ENCODE peak calls at places on chromosomes 3 and 15, in six cellular contexts. J is Panc1, X is foreskin keratinocyte, R is PC-3, A is thoracic aorta, K is ascending aorta. Z is an unnamed sample. For H3K4me1, the result is how much of the 10 kb centered on the place peaks cover.

GRCh38 chr15:70318594-70318993 is 220.9 kb upstream of the TLE3 start:
- DNase-seq in R (no peak), X (no peak), J (no peak), A (no peak), K (peak), Z (no peak)

GRCh38 chr15:95793226-95793625 is 537.3 kb upstream of the NR2F2 start:
- DNase-seq in X (no peak), K (no peak), A (no peak), R (no peak), J (no peak), Z (no peak)

GRCh38 chr3:49563040-49563578 is 8.8 kb downstream of the BSN start:
- DNase-seq in K (no peak), R (no peak), J (no peak), X (no peak), A (no peak), Z (no peak)

GRCh38 chr3:67109651-67110204 is 111.6 kb downstream of the KBTBD8 start:
- DNase-seq in X (peak), K (no peak), A (no peak), J (no peak), R (peak), Z (no peak)

GRCh38 chr15:60379466-60380274 is 18.1 kb downstream of the ANXA2 start:
- DNase-seq in J (no peak), R (peak), K (no peak), A (no peak), X (peak), Z (no peak)

GRCh38 chr3:138097192-138097829 is 18.1 kb downstream of the DZIP1L start:
- DNase-seq in K (no peak), R (peak), X (no peak), A (no peak), J (no peak), Z (no peak)

GRCh38 chr3:185936814-185937688 is 763 bp downstream of the TRA2B start:
- DNase-seq in A (peak), X (peak), J (peak), K (peak), R (peak), Z (peak)

GRCh38 chr3:60636846-60637245 is 614.4 kb downstream of the FHIT start:
- DNase-seq in J (no peak), A (no peak), R (peak), X (no peak), K (no peak), Z (no peak)

GRCh38 chr3:135908225-135908624 is 57.3 kb upstream of the PPP2R3A start:
- DNase-seq in J (no peak), X (peak), K (no peak), A (no peak), R (peak), Z (no peak)

DNA sequence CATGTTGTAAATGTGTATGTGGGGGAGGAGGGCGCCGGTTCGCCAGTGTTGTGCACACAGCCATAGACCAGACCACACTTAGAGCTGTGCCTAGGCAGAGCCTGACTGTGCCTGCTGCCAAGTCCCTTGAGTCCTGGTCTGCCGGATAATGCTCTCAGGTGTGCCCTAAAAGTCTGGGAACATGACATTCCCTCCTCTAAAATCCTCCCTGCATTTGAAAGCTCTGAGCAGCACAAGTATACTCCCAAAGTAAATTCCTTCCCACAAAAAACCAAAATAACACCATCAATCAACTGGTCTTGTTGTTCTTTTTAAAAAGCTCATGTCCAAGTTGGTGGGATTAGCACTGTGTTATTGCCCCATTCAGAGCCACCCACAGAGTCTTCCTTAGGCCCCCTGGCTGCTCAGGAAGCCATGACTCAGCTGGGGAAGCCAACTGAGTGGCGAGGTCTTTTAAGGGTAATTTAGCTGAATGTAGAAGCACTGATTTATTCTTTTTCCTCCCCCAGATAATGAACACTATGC is 147.8 kb upstream of the MCTP2 start:
- DNase-seq in R (no peak), J (no peak), X (no peak), A (no peak), K (no peak), Z (no peak)
- TF ChIP-seq CTCF in R (no peak), J (no peak), X (no peak), A (no peak), K (no peak), Z (no peak)

GRCh38 chr3:64900220-64900619 is 212.4 kb upstream of the ADAMTS9 start:
- DNase-seq in R (no peak), X (no peak), J (no peak), K (no peak), A (no peak), Z (no peak)
- H3K4me1 ChIP-seq in R (under half), X (under half), J (under half), K (under half), A (half or more), Z (under half)

DNA sequence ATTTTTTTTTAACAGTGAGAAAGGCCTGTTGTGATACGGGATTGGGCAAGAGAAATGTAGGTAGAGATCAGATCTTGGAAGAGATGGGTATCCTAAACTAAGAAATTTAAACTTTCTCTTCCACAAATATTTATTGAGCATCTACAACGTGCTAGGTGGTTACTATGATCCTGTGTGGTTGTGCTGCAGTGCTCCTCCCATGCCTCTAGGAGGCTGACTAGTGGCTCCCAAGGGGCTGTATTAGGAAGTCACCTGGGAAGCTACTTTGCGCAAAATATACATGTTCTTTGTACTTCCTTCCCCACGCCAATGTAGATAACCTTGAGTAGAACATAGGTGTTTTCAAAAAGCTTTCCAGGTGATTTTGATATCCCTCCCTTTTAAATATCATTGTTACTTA is 27.2 kb downstream of the USP3 start:
- DNase-seq in J (no peak), X (no peak), K (no peak), R (no peak), A (no peak), Z (no peak)
- TF ChIP-seq CTCF in J (peak), X (peak), K (peak), R (peak), A (no peak), Z (no peak)

GRCh38 chr3:184175981-184176376 is 1.3 kb downstream of the AP2M1 start:
- DNase-seq in A (no peak), X (no peak), J (no peak), K (no peak), R (no peak), Z (no peak)
- H3K4me1 ChIP-seq in A (under half), X (under half), J (under half), K (under half), R (half or more), Z (under half)

GRCh38 chr3:118636841-118637240 is 397.8 kb downstream of the IGSF11 start:
- DNase-seq in R (peak), X (no peak), A (no peak), K (no peak), J (no peak), Z (no peak)
- TF ChIP-seq CTCF in R (peak), X (peak), A (no peak), K (no peak), J (peak), Z (no peak)

GRCh38 chr3:61948699-61949305 is 387.4 kb downstream of the PTPRG start:
- DNase-seq in X (no peak), A (no peak), R (no peak), J (no peak), K (no peak), Z (no peak)

GRCh38 chr3:61944736-61945135 is 383.4 kb downstream of the PTPRG start:
- DNase-seq in A (no peak), R (no peak), J (no peak), K (no peak), X (no peak), Z (no peak)

GRCh38 chr3:61946925-61947324 is 385.6 kb downstream of the PTPRG start:
- DNase-seq in J (no peak), X (no peak), K (no peak), R (no peak), A (no peak), Z (no peak)

GRCh38 chr3:61945657-61946056 is 384.3 kb downstream of the PTPRG start:
- DNase-seq in A (no peak), R (no peak), J (no peak), X (no peak), K (no peak), Z (no peak)

GRCh38 chr3:61947456-61947855 is 386.1 kb downstream of the PTPRG start:
- DNase-seq in J (no peak), X (no peak), K (no peak), R (no peak), A (no peak), Z (no peak)
- H3K4me1 ChIP-seq in J (under half), X (under half), K (under half), R (under half), A (under half), Z (under half)

GRCh38 chr15:82306791-82307713 is 42.2 kb downstream of the GOLGA6L10 start:
- DNase-seq in X (no peak), J (no peak), K (peak), A (no peak), R (no peak), Z (no peak)
- TF ChIP-seq CTCF in X (no peak), J (no peak), K (no peak), A (no peak), R (no peak), Z (no peak)

GRCh38 chr3:179149951-179150350 is 1.8 kb downstream of the PIK3CA start:
- DNase-seq in R (no peak), K (no peak), A (no peak), J (no peak), X (no peak), Z (no peak)

GRCh38 chr3:179148446-179149238 is 485 bp downstream of the PIK3CA start:
- DNase-seq in J (no peak), R (peak), A (peak), X (no peak), K (peak), Z (no peak)

GRCh38 chr3:179147571-179148445 is at the start of gene PIK3CA:
- DNase-seq in A (peak), R (peak), K (peak), J (peak), X (peak), Z (peak)

GRCh38 chr3:179151474-179151873 is 3.3 kb downstream of the PIK3CA start:
- DNase-seq in X (no peak), K (no peak), R (no peak), A (no peak), J (no peak), Z (no peak)

DNA sequence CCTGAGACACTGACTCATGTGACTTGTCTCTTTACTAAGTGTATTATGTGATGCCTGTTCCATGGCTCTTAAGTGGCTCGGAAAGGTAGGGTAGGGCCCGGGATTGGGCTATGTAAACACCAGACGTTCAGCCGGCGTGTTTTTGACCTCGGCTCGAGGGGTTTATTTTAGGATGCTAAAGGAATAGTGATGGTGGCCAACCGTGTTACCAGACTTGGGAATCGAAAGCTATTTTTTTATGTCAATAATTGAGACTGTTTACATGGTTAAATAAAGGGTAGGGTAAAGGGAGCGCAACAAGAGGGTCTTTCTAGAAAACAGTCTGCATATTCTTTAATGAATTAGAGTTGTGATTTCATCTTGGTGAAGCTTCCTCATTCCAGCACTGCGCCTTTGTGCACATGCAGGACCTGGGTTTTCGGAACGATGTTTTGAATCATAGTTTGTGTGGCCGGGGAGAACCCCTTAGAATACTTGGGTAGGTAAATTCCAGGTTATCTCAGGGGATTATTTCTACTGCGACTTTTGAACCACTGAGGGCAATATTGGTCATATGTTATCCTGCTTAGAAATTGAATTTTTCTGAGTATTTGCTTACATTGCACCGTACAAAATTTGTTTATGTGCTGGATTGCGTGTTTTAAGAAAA is 1.2 kb downstream of the PIK3CA start:
- DNase-seq in A (no peak), J (no peak), X (no peak), R (peak), K (no peak), Z (no peak)
- H3K4me1 ChIP-seq in A (under half), J (under half), X (under half), R (under half), K (under half), Z (under half)

DNA sequence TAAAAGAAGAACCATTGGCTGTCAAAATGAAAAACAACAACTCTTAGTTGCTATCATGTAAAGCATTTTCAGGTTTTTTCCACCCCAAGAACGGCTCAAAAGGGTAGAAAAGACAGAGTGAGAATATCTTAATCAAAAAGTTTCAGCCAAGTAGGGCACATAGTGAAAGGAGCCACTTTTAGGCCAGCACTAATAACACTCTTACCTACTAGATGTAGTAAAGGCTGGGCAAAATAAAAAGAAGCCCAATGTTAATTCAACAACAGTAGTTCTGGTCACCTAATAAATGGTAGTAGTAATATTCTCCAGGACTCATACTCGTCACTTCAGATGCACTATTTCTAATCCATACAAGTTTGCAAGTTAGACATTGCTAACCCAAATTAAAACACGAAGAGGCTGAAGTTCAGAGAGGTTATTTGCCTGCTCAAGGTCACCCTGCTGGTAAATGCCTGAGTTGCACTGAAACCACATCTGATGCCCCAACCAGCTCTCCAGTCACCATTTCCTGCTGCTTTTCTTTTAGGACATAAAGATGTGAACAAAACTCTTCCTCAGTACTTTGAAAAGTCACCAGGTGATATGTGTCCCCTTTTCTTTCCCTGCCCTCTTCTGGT is 7.5 kb downstream of the GOLIM4 start:
- DNase-seq in R (no peak), J (no peak), X (no peak), A (no peak), K (no peak), Z (no peak)
- TF ChIP-seq CTCF in R (peak), J (peak), X (peak), A (no peak), K (no peak), Z (no peak)

GRCh38 chr15:91929509-91929908 is 76.0 kb downstream of the SLCO3A1 start:
- DNase-seq in J (no peak), X (no peak), A (no peak), R (no peak), K (no peak), Z (no peak)
- H3K4me1 ChIP-seq in J (under half), X (under half), A (under half), R (under half), K (under half), Z (under half)